ENCODE peak calls at places on chromosomes 11 and 22, in seven cellular contexts. One of them, this sample, is unnamed.

GRCh38 chr11:36371590-36371989 is 75.5 kb downstream of the PRR5L start:
- DNase-seq in upper lobe of right lung: no peak
- DNase-seq in spleen: no peak
- DNase-seq in GM12865: no peak
- DNase-seq in endothelial cell: no peak
- DNase-seq in HCT116: no peak
- DNase-seq in IMR-90: no peak
- DNase-seq in this sample: no peak

GRCh38 chr11:44315947-44316387 is 6.0 kb upstream of the ALX4 start:
- DNase-seq in upper lobe of right lung: peak
- DNase-seq in spleen: peak
- DNase-seq in GM12865: no peak
- DNase-seq in endothelial cell: no peak
- DNase-seq in HCT116: no peak
- DNase-seq in IMR-90: peak
- DNase-seq in this sample: no peak

GRCh38 chr22:38327805-38328204 is 10.6 kb upstream of the CSNK1E start:
- DNase-seq in upper lobe of right lung: no peak
- DNase-seq in spleen: no peak
- DNase-seq in GM12865: no peak
- DNase-seq in endothelial cell: no peak
- DNase-seq in HCT116: no peak
- DNase-seq in IMR-90: peak
- DNase-seq in this sample: no peak

GRCh38 chr11:30239025-30239424 is 8.2 kb downstream of the FSHB start:
- DNase-seq in upper lobe of right lung: no peak
- DNase-seq in spleen: no peak
- DNase-seq in GM12865: no peak
- DNase-seq in endothelial cell: no peak
- DNase-seq in HCT116: no peak
- DNase-seq in IMR-90: no peak
- DNase-seq in this sample: no peak

GRCh38 chr22:47337161-47337621 is 574.7 kb downstream of the TBC1D22A start:
- DNase-seq in upper lobe of right lung: no peak
- DNase-seq in spleen: no peak
- DNase-seq in GM12865: no peak
- DNase-seq in endothelial cell: no peak
- DNase-seq in HCT116: peak
- DNase-seq in IMR-90: peak
- DNase-seq in this sample: no peak

GRCh38 chr22:36417281-36417686 is 29.5 kb upstream of the MYH9 start:
- DNase-seq in upper lobe of right lung: peak
- DNase-seq in spleen: no peak
- DNase-seq in GM12865: peak
- DNase-seq in endothelial cell: no peak
- DNase-seq in HCT116: no peak
- DNase-seq in IMR-90: peak
- DNase-seq in this sample: no peak

GRCh38 chr11:3160252-3161031 is 4.7 kb downstream of the OSBPL5 start:
- DNase-seq in upper lobe of right lung: peak
- DNase-seq in spleen: peak
- DNase-seq in GM12865: peak
- DNase-seq in endothelial cell: peak
- DNase-seq in HCT116: peak
- DNase-seq in IMR-90: peak
- DNase-seq in this sample: peak

GRCh38 chr22:47588583-47588970 is 826.1 kb downstream of the TBC1D22A start:
- DNase-seq in upper lobe of right lung: peak
- DNase-seq in spleen: no peak
- DNase-seq in GM12865: no peak
- DNase-seq in endothelial cell: no peak
- DNase-seq in HCT116: no peak
- DNase-seq in IMR-90: no peak
- DNase-seq in this sample: no peak

GRCh38 chr11:34223021-34223813 is 117.8 kb downstream of the NAT10 start:
- DNase-seq in upper lobe of right lung: no peak
- DNase-seq in spleen: no peak
- DNase-seq in GM12865: no peak
- DNase-seq in endothelial cell: no peak
- DNase-seq in HCT116: no peak
- DNase-seq in IMR-90: peak
- DNase-seq in this sample: peak

GRCh38 chr11:133366088-133366487 is 166.2 kb downstream of the OPCML start:
- DNase-seq in upper lobe of right lung: no peak
- DNase-seq in spleen: no peak
- DNase-seq in GM12865: no peak
- DNase-seq in endothelial cell: no peak
- DNase-seq in HCT116: no peak
- DNase-seq in IMR-90: no peak
- DNase-seq in this sample: no peak

GRCh38 chr11:88035271-88035670 is 140.0 kb downstream of the RAB38 start:
- DNase-seq in upper lobe of right lung: no peak
- DNase-seq in spleen: no peak
- DNase-seq in GM12865: no peak
- DNase-seq in endothelial cell: no peak
- DNase-seq in HCT116: no peak
- DNase-seq in IMR-90: peak
- DNase-seq in this sample: no peak

GRCh38 chr22:42336527-42337227 is 66.2 kb upstream of the TCF20 start:
- DNase-seq in upper lobe of right lung: no peak
- DNase-seq in spleen: no peak
- DNase-seq in GM12865: no peak
- DNase-seq in endothelial cell: no peak
- DNase-seq in HCT116: no peak
- DNase-seq in IMR-90: no peak
- DNase-seq in this sample: no peak

GRCh38 chr22:22210889-22211833 is 33.4 kb upstream of the VPREB1 start:
- DNase-seq in upper lobe of right lung: no peak
- DNase-seq in spleen: no peak
- DNase-seq in GM12865: no peak
- DNase-seq in endothelial cell: no peak
- DNase-seq in HCT116: no peak
- DNase-seq in IMR-90: no peak
- DNase-seq in this sample: no peak

GRCh38 chr22:49949914-49950292 is 10.7 kb upstream of the PIM3 start:
- DNase-seq in upper lobe of right lung: no peak
- DNase-seq in spleen: no peak
- DNase-seq in GM12865: no peak
- DNase-seq in endothelial cell: no peak
- DNase-seq in HCT116: no peak
- DNase-seq in IMR-90: no peak
- DNase-seq in this sample: no peak

GRCh38 chr11:33542921-33543320 is 157.7 kb downstream of the C11orf91 start:
- DNase-seq in upper lobe of right lung: peak
- DNase-seq in spleen: no peak
- DNase-seq in GM12865: peak
- DNase-seq in endothelial cell: peak
- DNase-seq in HCT116: peak
- DNase-seq in IMR-90: peak
- DNase-seq in this sample: no peak

GRCh38 chr11:4979021-4979420 is 15.6 kb upstream of the OR51L1 start:
- DNase-seq in upper lobe of right lung: no peak
- DNase-seq in spleen: no peak
- DNase-seq in GM12865: no peak
- DNase-seq in endothelial cell: no peak
- DNase-seq in HCT116: no peak
- DNase-seq in IMR-90: no peak
- DNase-seq in this sample: no peak

GRCh38 chr11:64753380-64754123 is 6.2 kb downstream of the PYGM start:
- DNase-seq in upper lobe of right lung: peak
- DNase-seq in spleen: peak
- DNase-seq in GM12865: no peak
- DNase-seq in endothelial cell: no peak
- DNase-seq in HCT116: no peak
- DNase-seq in IMR-90: no peak
- DNase-seq in this sample: no peak

GRCh38 chr11:101870510-101870909 is 44.3 kb upstream of the CEP126 start:
- DNase-seq in upper lobe of right lung: no peak
- DNase-seq in spleen: no peak
- DNase-seq in GM12865: no peak
- DNase-seq in endothelial cell: no peak
- DNase-seq in HCT116: peak
- DNase-seq in IMR-90: peak
- DNase-seq in this sample: no peak

GRCh38 chr11:94315664-94316063 is 11.3 kb downstream of the IZUMO1R start:
- DNase-seq in upper lobe of right lung: no peak
- DNase-seq in spleen: no peak
- DNase-seq in GM12865: no peak
- DNase-seq in endothelial cell: no peak
- DNase-seq in HCT116: no peak
- DNase-seq in IMR-90: peak
- DNase-seq in this sample: peak

GRCh38 chr11:58642120-58642625 is 19.7 kb downstream of the CNTF start:
- DNase-seq in upper lobe of right lung: no peak
- DNase-seq in spleen: no peak
- DNase-seq in GM12865: no peak
- DNase-seq in endothelial cell: no peak
- DNase-seq in HCT116: no peak
- DNase-seq in IMR-90: no peak
- DNase-seq in this sample: no peak

GRCh38 chr11:61919841-61920631 is 2.7 kb upstream of the RAB3IL1 start:
- DNase-seq in upper lobe of right lung: no peak
- DNase-seq in spleen: peak
- DNase-seq in GM12865: no peak
- DNase-seq in endothelial cell: no peak
- DNase-seq in HCT116: no peak
- DNase-seq in IMR-90: no peak
- DNase-seq in this sample: no peak

GRCh38 chr11:84871116-84871515 is 756.0 kb downstream of the DLG2 start:
- DNase-seq in upper lobe of right lung: no peak
- DNase-seq in spleen: no peak
- DNase-seq in GM12865: no peak
- DNase-seq in endothelial cell: no peak
- DNase-seq in HCT116: no peak
- DNase-seq in IMR-90: no peak
- DNase-seq in this sample: no peak

GRCh38 chr22:42294034-42294985 is 23.9 kb upstream of the TCF20 start:
- DNase-seq in upper lobe of right lung: peak
- DNase-seq in spleen: no peak
- DNase-seq in GM12865: no peak
- DNase-seq in endothelial cell: peak
- DNase-seq in HCT116: no peak
- DNase-seq in IMR-90: peak
- DNase-seq in this sample: no peak

GRCh38 chr11:64258946-64259532 is 7.7 kb downstream of the PLCB3 start:
- DNase-seq in upper lobe of right lung: no peak
- DNase-seq in spleen: peak
- DNase-seq in GM12865: no peak
- DNase-seq in endothelial cell: no peak
- DNase-seq in HCT116: no peak
- DNase-seq in IMR-90: no peak
- DNase-seq in this sample: no peak

GRCh38 chr11:32448232-32448631 is 12.9 kb upstream of the WT1 start:
- DNase-seq in upper lobe of right lung: no peak
- DNase-seq in spleen: no peak
- DNase-seq in GM12865: peak
- DNase-seq in endothelial cell: peak
- DNase-seq in HCT116: peak
- DNase-seq in IMR-90: no peak
- DNase-seq in this sample: no peak
- TF ChIP-seq CTCF in upper lobe of right lung: no peak
- TF ChIP-seq CTCF in spleen: no peak
- TF ChIP-seq CTCF in GM12865: peak
- TF ChIP-seq CTCF in endothelial cell: no peak
- TF ChIP-seq CTCF in HCT116: peak
- TF ChIP-seq CTCF in IMR-90: no peak
- TF ChIP-seq CTCF in this sample: no peak

GRCh38 chr11:14148653-14149273 is 186.2 kb downstream of the SPON1 start:
- DNase-seq in upper lobe of right lung: no peak
- DNase-seq in spleen: no peak
- DNase-seq in GM12865: peak
- DNase-seq in endothelial cell: no peak
- DNase-seq in HCT116: peak
- DNase-seq in IMR-90: peak
- DNase-seq in this sample: peak
- TF ChIP-seq CTCF in upper lobe of right lung: peak
- TF ChIP-seq CTCF in spleen: peak
- TF ChIP-seq CTCF in GM12865: peak
- TF ChIP-seq CTCF in endothelial cell: peak
- TF ChIP-seq CTCF in HCT116: peak
- TF ChIP-seq CTCF in IMR-90: peak
- TF ChIP-seq CTCF in this sample: peak

DNA sequence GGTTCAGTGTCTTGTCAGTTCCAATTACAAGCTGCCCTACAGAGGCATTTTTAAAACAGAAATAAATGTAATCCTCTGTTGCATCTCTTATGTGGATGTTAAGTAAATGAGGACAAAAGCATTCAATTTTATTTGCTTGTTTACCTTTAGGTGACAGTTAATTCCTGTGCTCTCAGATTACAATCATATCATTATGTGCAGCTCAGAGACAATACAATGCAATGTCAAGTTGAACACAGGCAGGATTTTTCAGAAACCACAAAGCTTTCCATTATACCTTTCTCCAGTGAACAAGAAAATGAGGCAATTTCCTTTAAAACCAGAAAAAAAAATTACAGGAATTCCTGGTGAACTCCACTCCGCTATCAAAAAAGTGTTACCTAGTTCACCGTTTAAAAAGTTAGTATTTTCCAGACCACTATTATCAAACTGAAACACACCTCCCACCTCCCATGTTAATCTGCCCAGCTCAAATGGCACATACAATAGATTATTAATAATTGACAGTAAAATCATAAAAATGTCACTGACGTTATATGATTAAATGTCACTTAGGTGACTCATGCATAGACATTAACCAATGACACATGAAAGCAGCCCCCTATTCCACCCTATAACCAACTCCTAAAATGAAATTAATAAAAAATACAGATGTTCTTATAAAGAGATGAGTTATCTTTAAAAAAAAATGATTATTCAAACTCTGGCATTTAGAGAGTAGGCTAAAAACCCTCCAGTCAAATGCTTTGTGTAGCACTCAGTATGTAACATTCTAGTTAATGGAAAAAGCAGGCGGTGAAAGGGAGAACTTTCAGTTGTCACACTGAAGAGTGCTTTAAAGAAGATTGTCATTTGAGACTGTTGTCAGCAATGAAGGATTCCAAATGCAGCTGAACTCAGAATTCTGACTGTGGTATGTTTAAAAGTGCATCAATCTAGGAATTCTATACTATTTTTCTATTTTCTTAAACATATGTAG is 98.6 kb downstream of the MUC15 start:
- DNase-seq in upper lobe of right lung: no peak
- DNase-seq in spleen: no peak
- DNase-seq in GM12865: no peak
- DNase-seq in endothelial cell: no peak
- DNase-seq in HCT116: no peak
- DNase-seq in IMR-90: no peak
- DNase-seq in this sample: no peak
- TF ChIP-seq CTCF in upper lobe of right lung: no peak
- TF ChIP-seq CTCF in spleen: no peak
- TF ChIP-seq CTCF in GM12865: no peak
- TF ChIP-seq CTCF in endothelial cell: no peak
- TF ChIP-seq CTCF in HCT116: no peak
- TF ChIP-seq CTCF in IMR-90: no peak
- TF ChIP-seq CTCF in this sample: no peak

GRCh38 chr11:16191212-16191851 is 165.0 kb downstream of the SOX6 start:
- DNase-seq in upper lobe of right lung: peak
- DNase-seq in spleen: no peak
- DNase-seq in GM12865: peak
- DNase-seq in endothelial cell: no peak
- DNase-seq in HCT116: no peak
- DNase-seq in IMR-90: peak
- DNase-seq in this sample: no peak
- TF ChIP-seq CTCF in upper lobe of right lung: no peak
- TF ChIP-seq CTCF in spleen: no peak
- TF ChIP-seq CTCF in GM12865: no peak
- TF ChIP-seq CTCF in endothelial cell: no peak
- TF ChIP-seq CTCF in HCT116: no peak
- TF ChIP-seq CTCF in IMR-90: no peak
- TF ChIP-seq CTCF in this sample: no peak

GRCh38 chr22:29524440-29525191 is 28.9 kb downstream of the THOC5 start:
- DNase-seq in upper lobe of right lung: no peak
- DNase-seq in spleen: peak
- DNase-seq in GM12865: peak
- DNase-seq in endothelial cell: peak
- DNase-seq in HCT116: no peak
- DNase-seq in IMR-90: peak
- DNase-seq in this sample: no peak
- TF ChIP-seq CTCF in upper lobe of right lung: peak
- TF ChIP-seq CTCF in spleen: no peak
- TF ChIP-seq CTCF in GM12865: peak
- TF ChIP-seq CTCF in endothelial cell: peak
- TF ChIP-seq CTCF in HCT116: peak
- TF ChIP-seq CTCF in IMR-90: peak
- TF ChIP-seq CTCF in this sample: peak

This sample was measured in AG09319.